ENCODE peak calls at places on chromosomes 11 and 22, in ten cellular contexts. H is activated T-helper 1 cell treated with anti-CD3 and anti-CD28 coated beads, Interleukin-12 subunit alpha, Interleukin-12 subunit beta, Interleukin-2, Interleukin-4 antibody, amounts not matched to agents 30 ng/mL and 10 ng/mL and 1 ng/mL, durations not matched to agents 14 hours and 24 hours and 36 hours; T is left ventricle myocardium inferior; W is NK-92 treated with Interleukin-12 subunit alpha and Interleukin-12 subunit beta, amount 100 ng/mL, for 24 hours; R is LoVo; Y is NCI-H446; N is mesenchymal stem cell; G is EL; D is A549; Q is OCI-LY7. E is an unnamed sample.

GRCh38 chr11:124864176-124864891 is 898 bp upstream of the ROBO3 start:
- DNase-seq in H (no peak), T (no peak), W (no peak), R (no peak), Y (no peak), N (no peak), G (no peak), D (no peak), Q (no peak), E (no peak)

GRCh38 chr11:71937826-71938225 is 9.0 kb downstream of the RNF121 start:
- DNase-seq in H (no peak), T (no peak), W (no peak), R (no peak), Y (no peak), N (no peak), G (no peak), D (no peak), Q (no peak), E (no peak)

GRCh38 chr11:34680918-34681554 is 60.1 kb downstream of the EHF start:
- DNase-seq in H (no peak), T (no peak), W (no peak), R (peak; percentile 86), Y (no peak), N (peak; percentile 84), G (peak; percentile 77), D (peak; percentile 71), Q (no peak), E (no peak)

GRCh38 chr22:32880906-32881596 is 79.5 kb downstream of the TIMP3 start:
- DNase-seq in H (no peak), T (peak; percentile 89), W (no peak), R (no peak), Y (no peak), N (peak; percentile 82), G (peak; percentile 51), D (no peak), Q (no peak), E (peak; percentile 91)

GRCh38 chr22:44622147-44622427 is 79.9 kb upstream of the PRR5 start:
- DNase-seq in H (peak; percentile 14), T (no peak), W (no peak), R (no peak), Y (no peak), N (no peak), G (no peak), D (no peak), Q (peak; percentile 15), E (no peak)

GRCh38 chr11:6099577-6099976 is 7.9 kb upstream of the OR56B4 start:
- DNase-seq in H (no peak), T (no peak), W (no peak), R (no peak), Y (no peak), N (no peak), G (no peak), D (no peak), Q (peak; percentile 16), E (no peak)

GRCh38 chr11:105132716-105133511 is 6.7 kb downstream of the CARD18 start:
- DNase-seq in H (no peak), T (no peak), W (no peak), R (no peak), Y (no peak), N (peak; percentile 76), G (peak; percentile 70), D (no peak), Q (no peak), E (no peak)

GRCh38 chr22:19853058-19853878 is 1.4 kb downstream of the GNB1L start:
- DNase-seq in H (no peak), T (no peak), W (no peak), R (no peak), Y (no peak), N (no peak), G (no peak), D (no peak), Q (no peak), E (no peak)

GRCh38 chr22:50702261-50702671 is 29.6 kb downstream of the SHANK3 start:
- DNase-seq in H (no peak), T (no peak), W (no peak), R (no peak), Y (no peak), N (no peak), G (no peak), D (no peak), Q (no peak), E (no peak)

GRCh38 chr22:19962246-19962908 is 20.8 kb upstream of the TXNRD2 start:
- DNase-seq in H (peak; percentile 35), T (peak; percentile 60), W (no peak), R (peak; percentile 41), Y (no peak), N (peak; percentile 82), G (peak; percentile 78), D (peak; percentile 47), Q (peak; percentile 90), E (peak; percentile 42)

GRCh38 chr11:3644817-3645235 is at the start of gene ART1:
- DNase-seq in H (no peak), T (peak; percentile 56), W (no peak), R (peak; percentile 1), Y (no peak), N (no peak), G (no peak), D (peak; percentile 35), Q (no peak), E (no peak)

GRCh38 chr11:116189378-116190170 is 583.2 kb downstream of the BUD13 start:
- DNase-seq in H (no peak), T (no peak), W (no peak), R (no peak), Y (no peak), N (no peak), G (no peak), D (no peak), Q (no peak), E (no peak)

GRCh38 chr11:2325719-2326118 is 23.9 kb downstream of the TSPAN32 start:
- DNase-seq in H (no peak), T (peak; percentile 50), W (no peak), R (peak; percentile 8), Y (no peak), N (no peak), G (peak; percentile 23), D (no peak), Q (no peak), E (no peak)

GRCh38 chr11:119671561-119672015 is 57.4 kb downstream of the NECTIN1 start:
- DNase-seq in H (no peak), T (peak; percentile 56), W (no peak), R (no peak), Y (no peak), N (peak; percentile 52), G (no peak), D (no peak), Q (no peak), E (peak; percentile 71)

GRCh38 chr11:2555891-2556290 is 111.1 kb downstream of the KCNQ1 start:
- DNase-seq in H (no peak), T (no peak), W (no peak), R (no peak), Y (no peak), N (no peak), G (no peak), D (no peak), Q (no peak), E (no peak)

GRCh38 chr11:32332990-32333334 is 102.4 kb downstream of the WT1 start:
- DNase-seq in H (no peak), T (no peak), W (no peak), R (no peak), Y (no peak), N (no peak), G (no peak), D (no peak), Q (no peak), E (no peak)

GRCh38 chr11:102680945-102681344 is 24.6 kb downstream of the MMP27 start:
- DNase-seq in H (no peak), T (no peak), W (no peak), R (no peak), Y (no peak), N (peak; percentile 8), G (peak; percentile 37), D (no peak), Q (no peak), E (no peak)

GRCh38 chr22:30383061-30383460 is 4.2 kb downstream of the RNF215 start:
- DNase-seq in H (no peak), T (no peak), W (no peak), R (no peak), Y (no peak), N (no peak), G (no peak), D (no peak), Q (no peak), E (no peak)

GRCh38 chr11:117999354-117999993 is 13.3 kb downstream of the IL10RA start:
- DNase-seq in H (no peak), T (no peak), W (no peak), R (no peak), Y (no peak), N (no peak), G (no peak), D (no peak), Q (no peak), E (no peak)

GRCh38 chr11:32658639-32659406 is 75.2 kb downstream of the EIF3M start:
- DNase-seq in H (no peak), T (no peak), W (no peak), R (no peak), Y (no peak), N (no peak), G (peak; percentile 44), D (no peak), Q (no peak), E (no peak)

GRCh38 chr11:11948242-11948947 is 60.0 kb downstream of the DKK3 start:
- DNase-seq in H (no peak), T (no peak), W (no peak), R (no peak), Y (no peak), N (peak; percentile 51), G (no peak), D (no peak), Q (no peak), E (no peak)

GRCh38 chr11:130608267-130608666 is 159.8 kb downstream of the ADAMTS15 start:
- DNase-seq in H (no peak), T (no peak), W (no peak), R (no peak), Y (no peak), N (no peak), G (no peak), D (no peak), Q (no peak), E (no peak)

E was measured in ovary.